ENCODE peak calls at places on chromosomes 4 and X, in four cellular contexts. E, S, Z and R are unnamed samples. For H3K27me3, the result is how much of the 10 kb centered on the place peaks cover.

GRCh38 chr4:36241771-36242170 is 2.5 kb downstream of the ARAP2 start:
- DNase-seq in E (no peak), S (no peak), Z (no peak), R (no peak)

GRCh38 chrX:22135171-22135711 is 103.1 kb downstream of the PHEX start:
- DNase-seq in E (no peak), S (no peak), Z (no peak), R (no peak)

GRCh38 chr4:124060261-124060918 is 652.1 kb downstream of the ANKRD50 start:
- DNase-seq in E (no peak), S (no peak), Z (no peak), R (peak)

GRCh38 chrX:123339201-123339905 is 155.3 kb downstream of the GRIA3 start:
- DNase-seq in E (no peak), S (no peak), Z (no peak), R (no peak)

GRCh38 chrX:119984652-119985051 is 41.1 kb upstream of the NKAP start:
- DNase-seq in E (no peak), S (no peak), Z (no peak), R (no peak)

GRCh38 chr4:69066945-69067344 is 29.3 kb upstream of the UGT2B7 start:
- DNase-seq in E (no peak), S (no peak), Z (no peak), R (no peak)

GRCh38 chr4:2059034-2059725 is at the start of gene NAT8L:
- DNase-seq in E (no peak), S (no peak), Z (peak), R (no peak)

GRCh38 chr4:7194251-7195137 is 2.2 kb downstream of the SORCS2 start:
- DNase-seq in E (no peak), S (no peak), Z (peak), R (peak)

GRCh38 chrX:18624599-18624998 is 47.3 kb downstream of the RS1 start:
- DNase-seq in E (no peak), S (no peak), Z (no peak), R (no peak)

GRCh38 chr4:5712517-5712916 is 1.5 kb downstream of the EVC start:
- DNase-seq in E (no peak), S (no peak), Z (no peak), R (no peak)

GRCh38 chr4:5710065-5710961 is 688 bp upstream of the EVC start:
- DNase-seq in E (no peak), S (peak), Z (no peak), R (no peak)

GRCh38 chr4:5712931-5713330 is 1.9 kb downstream of the EVC start:
- DNase-seq in E (no peak), S (no peak), Z (no peak), R (no peak)

GRCh38 chr4:5711479-5712184 is 631 bp downstream of the EVC start:
- DNase-seq in E (peak), S (peak), Z (no peak), R (peak)

DNA sequence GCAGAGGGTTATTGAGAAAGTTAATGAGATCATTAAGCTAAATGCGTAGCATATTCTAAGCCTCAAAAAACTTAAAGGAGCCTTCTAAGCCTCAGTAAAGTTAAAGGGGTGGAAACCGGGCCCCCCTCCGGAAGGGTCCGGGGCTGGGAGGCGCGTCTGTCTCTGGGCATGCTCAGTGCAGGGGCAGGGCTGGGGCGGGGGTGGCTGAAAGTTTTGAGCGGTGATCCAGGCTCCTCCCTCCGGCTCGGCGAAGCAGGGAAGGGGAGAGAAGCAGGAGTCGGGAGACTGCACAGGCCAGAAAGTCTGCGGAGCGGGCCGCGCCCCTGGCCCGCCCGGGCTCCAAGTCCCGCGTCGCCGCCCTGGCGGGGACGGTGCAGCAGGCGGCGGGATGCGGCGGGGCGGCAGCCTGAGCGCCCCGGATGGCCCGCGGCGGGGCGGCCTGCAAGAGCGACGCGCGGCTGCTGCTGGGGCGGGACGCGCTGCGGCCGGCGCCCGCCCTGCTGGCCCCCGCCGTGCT is at the start of gene EVC:
- DNase-seq in E (peak), S (peak), Z (peak), R (peak)
- H3K27me3 ChIP-seq in E (under half), S (under half), Z (under half), R (under half)

GRCh38 chr4:78293841-78294301 is 236.7 kb downstream of the FRAS1 start:
- DNase-seq in E (no peak), S (no peak), Z (no peak), R (no peak)
- TF ChIP-seq EP300 in E (no peak), S (no peak), Z (no peak), R (no peak)

GRCh38 chr4:8727131-8727530 is 134.6 kb downstream of the CPZ start:
- DNase-seq in E (no peak), S (no peak), Z (no peak), R (peak)
- H3K27me3 ChIP-seq in E (under half), S (under half), Z (under half), R (under half)

GRCh38 chr4:24702266-24702665 is 93.1 kb upstream of the SOD3 start:
- DNase-seq in E (no peak), S (no peak), Z (no peak), R (no peak)

GRCh38 chr4:24701683-24702082 is 93.7 kb upstream of the SOD3 start:
- DNase-seq in E (no peak), S (no peak), Z (no peak), R (no peak)

GRCh38 chr4:24704152-24704551 is 91.2 kb upstream of the SOD3 start:
- DNase-seq in E (peak), S (no peak), Z (no peak), R (no peak)

GRCh38 chr4:24703298-24703697 is 92.1 kb upstream of the SOD3 start:
- DNase-seq in E (no peak), S (no peak), Z (no peak), R (no peak)

GRCh38 chr4:24700118-24700517 is 95.3 kb upstream of the SOD3 start:
- DNase-seq in E (no peak), S (no peak), Z (no peak), R (no peak)
- TF ChIP-seq EP300 in E (no peak), S (no peak), Z (no peak), R (no peak)

GRCh38 chrX:114097411-114097810 is 486.5 kb upstream of the HTR2C start:
- DNase-seq in E (no peak), S (no peak), Z (no peak), R (no peak)
- H3K27me3 ChIP-seq in E (under half), S (under half), Z (under half), R (under half)

DNA sequence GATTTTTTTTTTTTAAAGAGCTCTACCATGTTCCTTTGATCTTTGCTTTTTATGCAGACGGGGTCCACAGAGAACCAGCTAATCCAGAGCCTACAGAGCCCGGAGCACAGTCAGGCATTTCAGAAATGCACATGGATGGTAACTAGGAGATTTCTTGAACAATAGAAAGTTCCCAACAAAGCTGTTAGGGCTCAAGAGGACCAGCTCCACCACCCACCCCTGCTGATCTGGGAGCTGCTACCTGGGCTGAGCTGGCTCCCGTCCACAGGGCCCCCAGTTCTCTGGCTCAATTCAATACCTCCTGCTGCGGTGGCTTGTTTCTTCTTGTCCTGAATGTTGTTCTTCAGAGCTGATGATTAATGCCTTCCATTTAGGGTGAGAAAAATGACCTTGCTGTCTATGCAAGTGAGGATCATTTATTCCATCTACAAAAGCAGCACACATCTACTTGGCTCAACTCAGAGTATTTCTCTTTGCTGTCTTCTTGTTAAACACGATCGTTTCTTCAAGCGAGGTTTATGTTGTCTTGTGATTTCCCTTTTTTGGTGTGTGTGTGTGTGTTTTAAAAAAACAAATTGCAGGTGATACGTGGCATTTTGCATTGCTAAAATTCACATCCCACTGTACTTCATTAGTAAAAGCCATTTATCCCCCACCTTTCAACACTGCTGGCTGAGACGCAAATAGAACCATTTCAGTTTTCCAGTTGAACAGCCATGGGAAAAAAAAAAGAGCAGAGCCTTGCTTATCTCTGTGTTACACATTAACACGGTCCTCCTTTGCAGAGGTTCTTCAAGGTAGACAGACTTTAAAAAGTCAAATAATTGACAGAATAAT is 31.3 kb downstream of the IGFBP7 start:
- DNase-seq in E (no peak), S (peak), Z (no peak), R (no peak)
- TF ChIP-seq EP300 in E (no peak), S (no peak), Z (no peak), R (no peak)